ENCODE peak calls at places on chromosomes 6 and 20, in six cellular contexts. One of them, this sample, is unnamed.

GRCh38 chr6:73739097-73739496 is 43.1 kb downstream of the CD109 start:
- DNase-seq in neuronal stem cell: peak
- DNase-seq in IMR-90: peak
- DNase-seq in H9: no peak
- DNase-seq in H1: no peak
- DNase-seq in trophoblast cell: peak
- DNase-seq in this sample: peak

GRCh38 chr6:12844284-12845223 is 128.0 kb downstream of the PHACTR1 start:
- DNase-seq in neuronal stem cell: no peak
- DNase-seq in IMR-90: peak
- DNase-seq in H9: no peak
- DNase-seq in H1: no peak
- DNase-seq in trophoblast cell: peak
- DNase-seq in this sample: peak

GRCh38 chr6:157831424-157832249 is 8.6 kb downstream of the SNX9 start:
- DNase-seq in neuronal stem cell: no peak
- DNase-seq in IMR-90: no peak
- DNase-seq in H9: peak
- DNase-seq in H1: no peak
- DNase-seq in trophoblast cell: no peak
- DNase-seq in this sample: peak

GRCh38 chr6:129567374-129567773 is 142.6 kb downstream of the ARHGAP18 start:
- DNase-seq in neuronal stem cell: no peak
- DNase-seq in IMR-90: no peak
- DNase-seq in H9: peak
- DNase-seq in H1: peak
- DNase-seq in trophoblast cell: peak
- DNase-seq in this sample: peak

GRCh38 chr6:127924440-127924839 is 23.6 kb upstream of the THEMIS start:
- DNase-seq in neuronal stem cell: no peak
- DNase-seq in IMR-90: peak
- DNase-seq in H9: no peak
- DNase-seq in H1: no peak
- DNase-seq in trophoblast cell: no peak
- DNase-seq in this sample: no peak

GRCh38 chr6:69097948-69098347 is 462.9 kb downstream of the ADGRB3 start:
- DNase-seq in neuronal stem cell: no peak
- DNase-seq in IMR-90: no peak
- DNase-seq in H9: no peak
- DNase-seq in H1: no peak
- DNase-seq in trophoblast cell: no peak
- DNase-seq in this sample: no peak

GRCh38 chr20:39830903-39831302 is 858.1 kb downstream of the MAFB start:
- DNase-seq in neuronal stem cell: no peak
- DNase-seq in IMR-90: no peak
- DNase-seq in H9: no peak
- DNase-seq in H1: no peak
- DNase-seq in trophoblast cell: no peak
- DNase-seq in this sample: no peak

GRCh38 chr6:98970469-98970868 is 22.7 kb upstream of the FBXL4 start:
- DNase-seq in neuronal stem cell: no peak
- DNase-seq in IMR-90: no peak
- DNase-seq in H9: no peak
- DNase-seq in H1: no peak
- DNase-seq in trophoblast cell: no peak
- DNase-seq in this sample: no peak

GRCh38 chr6:151958332-151958731 is 150.8 kb downstream of the ESR1 start:
- DNase-seq in neuronal stem cell: no peak
- DNase-seq in IMR-90: no peak
- DNase-seq in H9: no peak
- DNase-seq in H1: no peak
- DNase-seq in trophoblast cell: peak
- DNase-seq in this sample: no peak

GRCh38 chr20:891121-892080 is 24.7 kb downstream of the ANGPT4 start:
- DNase-seq in neuronal stem cell: no peak
- DNase-seq in IMR-90: no peak
- DNase-seq in H9: no peak
- DNase-seq in H1: no peak
- DNase-seq in trophoblast cell: no peak
- DNase-seq in this sample: no peak

GRCh38 chr6:170178561-170179477 is 112.1 kb downstream of the DLL1 start:
- DNase-seq in neuronal stem cell: no peak
- DNase-seq in IMR-90: peak
- DNase-seq in H9: peak
- DNase-seq in H1: no peak
- DNase-seq in trophoblast cell: peak
- DNase-seq in this sample: no peak

GRCh38 chr20:12928755-12929401 is 79.9 kb upstream of the SPTLC3 start:
- DNase-seq in neuronal stem cell: no peak
- DNase-seq in IMR-90: peak
- DNase-seq in H9: no peak
- DNase-seq in H1: no peak
- DNase-seq in trophoblast cell: no peak
- DNase-seq in this sample: no peak
- H2AK5ac ChIP-seq in neuronal stem cell: no peak
- H2AK5ac ChIP-seq in IMR-90: no peak
- H2AK5ac ChIP-seq in H9: no peak
- H2AK5ac ChIP-seq in H1: no peak
- H2AK5ac ChIP-seq in trophoblast cell: no peak
- H2AK5ac ChIP-seq in this sample: no peak

GRCh38 chr20:63843778-63844177 is 12.7 kb upstream of the ZBTB46 start:
- DNase-seq in neuronal stem cell: no peak
- DNase-seq in IMR-90: no peak
- DNase-seq in H9: no peak
- DNase-seq in H1: no peak
- DNase-seq in trophoblast cell: no peak
- DNase-seq in this sample: no peak
- H3K18ac ChIP-seq in neuronal stem cell: peak
- H3K18ac ChIP-seq in IMR-90: no peak
- H3K18ac ChIP-seq in H9: no peak
- H3K18ac ChIP-seq in H1: peak
- H3K18ac ChIP-seq in trophoblast cell: no peak
- H3K18ac ChIP-seq in this sample: no peak

DNA sequence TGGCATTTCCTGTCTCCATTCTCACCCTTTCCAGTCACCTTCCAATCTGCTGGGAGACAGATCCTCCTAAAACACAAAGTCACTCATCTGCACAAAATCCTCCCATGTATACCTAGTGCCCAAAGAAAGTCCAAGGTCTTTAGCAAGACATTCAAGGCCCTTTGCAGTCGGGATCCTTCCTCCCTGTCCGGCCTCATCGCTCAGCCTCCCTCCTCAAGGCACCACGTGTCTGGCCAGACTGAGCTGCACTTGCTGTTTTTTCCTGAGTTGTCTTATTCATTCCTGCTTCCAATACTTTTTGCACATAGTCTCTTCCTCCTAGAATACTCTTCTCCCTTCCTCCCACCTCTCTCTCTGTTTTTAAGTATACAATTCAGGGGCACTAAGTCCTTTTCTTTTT is 1.4 kb downstream of the TRIM15 start:
- DNase-seq in neuronal stem cell: no peak
- DNase-seq in IMR-90: no peak
- DNase-seq in H9: no peak
- DNase-seq in H1: no peak
- DNase-seq in trophoblast cell: no peak
- DNase-seq in this sample: no peak
- H3K9ac ChIP-seq in neuronal stem cell: no peak
- H3K9ac ChIP-seq in IMR-90: no peak
- H3K9ac ChIP-seq in H9: no peak
- H3K9ac ChIP-seq in H1: no peak
- H3K9ac ChIP-seq in trophoblast cell: no peak
- H3K9ac ChIP-seq in this sample: no peak

GRCh38 chr6:101640131-101640530 is 246.6 kb downstream of the GRIK2 start:
- DNase-seq in neuronal stem cell: no peak
- DNase-seq in IMR-90: no peak
- DNase-seq in H9: no peak
- DNase-seq in H1: no peak
- DNase-seq in trophoblast cell: peak
- DNase-seq in this sample: peak
- H2AK5ac ChIP-seq in neuronal stem cell: no peak
- H2AK5ac ChIP-seq in IMR-90: no peak
- H2AK5ac ChIP-seq in H9: no peak
- H2AK5ac ChIP-seq in H1: no peak
- H2AK5ac ChIP-seq in trophoblast cell: no peak
- H2AK5ac ChIP-seq in this sample: no peak

GRCh38 chr20:6471110-6471647 is 296.3 kb upstream of the BMP2 start:
- DNase-seq in neuronal stem cell: no peak
- DNase-seq in IMR-90: no peak
- DNase-seq in H9: no peak
- DNase-seq in H1: no peak
- DNase-seq in trophoblast cell: no peak
- DNase-seq in this sample: no peak
- H3K18ac ChIP-seq in neuronal stem cell: no peak
- H3K18ac ChIP-seq in IMR-90: no peak
- H3K18ac ChIP-seq in H9: no peak
- H3K18ac ChIP-seq in H1: no peak
- H3K18ac ChIP-seq in trophoblast cell: no peak
- H3K18ac ChIP-seq in this sample: no peak

DNA sequence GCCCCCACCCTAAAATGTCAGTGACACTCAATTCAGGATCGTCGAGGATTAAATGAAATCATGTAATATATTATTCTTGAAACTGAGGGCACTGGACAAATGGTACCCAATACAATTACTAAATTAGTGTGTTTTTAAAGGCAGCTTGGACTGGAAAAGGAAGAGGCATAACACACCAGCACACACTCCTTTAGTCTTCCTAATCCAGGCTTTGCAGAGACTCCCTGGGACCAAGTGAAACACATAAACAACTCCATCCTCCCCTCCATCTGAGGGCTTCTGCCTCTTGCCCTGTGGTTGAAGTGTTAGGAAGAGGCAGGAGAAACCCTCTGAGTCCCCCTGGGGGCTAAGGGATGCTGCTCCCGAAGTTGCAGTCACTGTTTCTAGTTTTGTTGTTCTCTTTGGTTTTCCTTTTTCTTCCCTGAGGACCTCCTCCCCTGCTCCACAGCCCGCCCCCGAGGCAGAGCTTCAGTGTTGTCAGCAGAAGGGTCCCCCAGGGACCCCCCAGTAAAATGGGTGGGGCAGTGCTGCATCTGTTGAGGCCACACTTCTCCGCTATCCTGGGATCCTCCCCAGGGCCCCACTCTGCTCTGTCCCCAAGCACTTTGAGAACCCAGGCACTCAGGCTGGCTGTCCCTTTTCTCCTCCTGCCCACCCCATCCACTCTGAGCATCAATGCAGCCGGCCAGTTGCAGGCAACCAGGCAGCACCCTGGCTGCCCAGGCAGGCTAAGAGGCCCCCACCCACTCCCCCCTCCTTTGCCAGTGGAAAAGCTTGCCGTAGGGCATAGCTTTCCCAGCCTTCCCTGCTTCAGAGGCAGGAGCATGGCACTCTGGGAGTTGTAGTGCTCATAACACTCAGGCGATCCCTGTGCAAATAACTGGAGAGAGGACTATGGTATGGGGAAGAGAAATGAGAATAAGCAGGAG is 5.9 kb downstream of the TMEM63B start:
- DNase-seq in neuronal stem cell: peak
- DNase-seq in IMR-90: peak
- DNase-seq in H9: peak
- DNase-seq in H1: no peak
- DNase-seq in trophoblast cell: no peak
- DNase-seq in this sample: peak
- H3K9ac ChIP-seq in neuronal stem cell: no peak
- H3K9ac ChIP-seq in IMR-90: peak
- H3K9ac ChIP-seq in H9: no peak
- H3K9ac ChIP-seq in H1: no peak
- H3K9ac ChIP-seq in trophoblast cell: no peak
- H3K9ac ChIP-seq in this sample: peak

DNA sequence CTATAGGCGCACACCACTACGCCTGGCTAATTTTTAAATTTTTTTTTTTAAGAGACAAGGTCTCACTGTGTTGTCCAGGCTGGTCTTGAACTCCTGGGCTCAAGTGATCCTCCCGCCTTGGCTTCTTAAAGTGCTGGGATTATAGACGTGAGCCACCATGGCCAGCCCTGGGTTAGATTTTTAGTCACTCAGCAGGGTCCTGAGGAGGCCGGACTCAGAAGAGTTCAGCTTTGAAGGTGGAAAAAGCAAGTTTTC is 44.2 kb downstream of the FGD2 start:
- DNase-seq in neuronal stem cell: no peak
- DNase-seq in IMR-90: no peak
- DNase-seq in H9: no peak
- DNase-seq in H1: no peak
- DNase-seq in trophoblast cell: no peak
- DNase-seq in this sample: no peak
- H2AK5ac ChIP-seq in neuronal stem cell: no peak
- H2AK5ac ChIP-seq in IMR-90: no peak
- H2AK5ac ChIP-seq in H9: no peak
- H2AK5ac ChIP-seq in H1: no peak
- H2AK5ac ChIP-seq in trophoblast cell: no peak
- H2AK5ac ChIP-seq in this sample: no peak

GRCh38 chr20:38169636-38170035 is 4.6 kb upstream of the TGM2 start:
- DNase-seq in neuronal stem cell: no peak
- DNase-seq in IMR-90: no peak
- DNase-seq in H9: no peak
- DNase-seq in H1: no peak
- DNase-seq in trophoblast cell: no peak
- DNase-seq in this sample: no peak
- H3K18ac ChIP-seq in neuronal stem cell: no peak
- H3K18ac ChIP-seq in IMR-90: peak
- H3K18ac ChIP-seq in H9: no peak
- H3K18ac ChIP-seq in H1: no peak
- H3K18ac ChIP-seq in trophoblast cell: peak
- H3K18ac ChIP-seq in this sample: no peak